ENCODE peak calls at places on chromosomes 6 and 20, in five cellular contexts. K, F, P, O and H are unnamed samples.

GRCh38 chr20:57399587-57400261 is 8.5 kb downstream of the RBM38 start:
- DNase-seq in F (no peak), P (no peak), K (no peak), O (peak; percentile 37), H (no peak)

GRCh38 chr20:60361761-60362410 is 403.7 kb downstream of the CDH26 start:
- DNase-seq in O (no peak), K (no peak), P (no peak), F (no peak), H (no peak)

GRCh38 chr20:10398834-10399369 is 35.1 kb downstream of the MKKS start:
- DNase-seq in O (no peak), P (no peak), K (no peak), F (no peak), H (no peak)

GRCh38 chr20:54228841-54229240 is 21.0 kb downstream of the PFDN4 start:
- DNase-seq in F (no peak), K (no peak), O (no peak), P (no peak), H (peak; percentile 82)

GRCh38 chr6:5562277-5562676 is 301.0 kb downstream of the FARS2 start:
- DNase-seq in K (no peak), O (no peak), F (no peak), P (no peak), H (no peak)

GRCh38 chr6:107235007-107235406 is 119.7 kb upstream of the BEND3 start:
- DNase-seq in O (no peak), F (no peak), K (no peak), P (peak; percentile 11), H (no peak)

GRCh38 chr6:76003115-76003514 is 69.3 kb downstream of the IMPG1 start:
- DNase-seq in K (no peak), P (no peak), F (no peak), O (no peak), H (no peak)

GRCh38 chr20:15555913-15556312 is 1017.3 kb downstream of the KIF16B start:
- DNase-seq in O (no peak), P (no peak), F (no peak), K (peak; percentile 8), H (peak; percentile 81)

GRCh38 chr20:14288341-14289330 is 48.8 kb downstream of the FLRT3 start:
- DNase-seq in P (no peak), K (no peak), F (no peak), O (no peak), H (peak; percentile 24)

GRCh38 chr6:104702126-104702841 is 157.4 kb downstream of the HACE1 start:
- DNase-seq in P (no peak), F (no peak), K (no peak), O (no peak), H (no peak)

GRCh38 chr20:50305636-50306477 is 115.2 kb downstream of the CEBPB start:
- DNase-seq in P (peak; percentile 80), O (peak; percentile 37), K (peak; percentile 64), F (no peak), H (peak; percentile 36)

GRCh38 chr20:53875452-53875851 is 194.9 kb downstream of the BCAS1 start:
- DNase-seq in O (no peak), P (no peak), K (no peak), F (no peak), H (no peak)

GRCh38 chr6:135962731-135963130 is 111.2 kb downstream of the PDE7B start:
- DNase-seq in P (no peak), F (no peak), O (no peak), K (no peak), H (peak; percentile 16)

GRCh38 chr20:53104889-53105288 is 132.7 kb downstream of the TSHZ2 start:
- DNase-seq in F (no peak), O (no peak), P (no peak), K (no peak), H (no peak)

GRCh38 chr20:47668313-47669156 is 116.7 kb downstream of the SULF2 start:
- DNase-seq in O (no peak), P (peak; percentile 70), F (no peak), K (no peak), H (no peak)

GRCh38 chr6:157096522-157096921 is 226.8 kb downstream of the TMEM242 start:
- DNase-seq in O (peak; percentile 50), F (no peak), K (no peak), P (peak; percentile 15), H (no peak)

GRCh38 chr6:52325695-52326471 is 36.1 kb upstream of the PAQR8 start:
- DNase-seq in O (no peak), F (peak; percentile 57), P (peak; percentile 91), K (no peak), H (no peak)
- H3K4me3 ChIP-seq in O (no peak overlapping the region), F (no peak overlapping the region), P (no peak overlapping the region), K (no peak overlapping the region), H (no peak overlapping the region)

DNA sequence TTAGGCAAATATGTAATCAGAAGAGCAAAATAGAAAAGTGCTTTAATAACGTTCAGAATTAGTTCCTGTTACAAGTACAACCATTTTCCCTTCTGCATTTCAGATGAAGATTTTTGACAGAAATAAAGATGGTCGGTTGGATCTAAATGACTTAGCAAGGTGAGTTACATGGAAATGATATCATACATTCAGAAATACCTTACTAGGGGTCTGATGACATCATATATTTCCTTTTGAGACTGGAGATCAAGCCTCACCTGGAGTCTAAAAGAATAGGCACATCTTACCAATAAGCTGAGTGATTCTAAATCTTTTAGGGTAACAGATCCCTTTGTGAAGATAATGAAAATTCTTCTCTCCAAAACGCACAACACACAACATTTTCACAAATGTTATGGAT is 29.8 kb downstream of the SCGN start:
- DNase-seq in O (no peak), F (no peak), K (no peak), P (no peak), H (no peak)
- H3K27me3 ChIP-seq in O (no peaks in the 10 kb centered on the region), F (no peaks in the 10 kb centered on the region), K (no peaks in the 10 kb centered on the region), P (no peaks in the 10 kb centered on the region), H (peaks cover 12% of the 10 kb centered on the region)

DNA sequence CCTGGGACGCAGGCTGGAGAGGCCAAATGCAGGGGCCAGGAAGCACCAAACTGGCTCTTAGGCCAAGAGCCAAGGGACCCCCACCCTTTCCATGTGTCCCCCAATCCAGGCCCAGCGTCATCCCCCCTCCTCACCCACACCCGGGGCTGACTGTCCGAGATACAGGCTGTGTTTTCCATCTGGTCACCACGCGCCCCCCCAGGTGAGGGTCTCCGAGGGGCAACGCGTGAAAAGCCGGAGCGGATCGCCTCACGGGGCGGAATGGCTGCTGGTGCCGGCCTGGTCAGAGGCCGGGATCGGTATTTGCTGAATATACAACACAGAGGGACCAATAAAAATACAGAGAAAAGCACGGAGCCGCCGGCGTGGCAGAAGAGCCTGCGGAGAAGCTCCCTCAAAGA is 5.2 kb upstream of the ABHD16B start:
- DNase-seq in K (no peak), F (no peak), P (no peak), O (no peak), H (no peak)
- H3K4me3 ChIP-seq in K (no peak overlapping the region), F (no peak overlapping the region), P (no peak overlapping the region), O (no peak overlapping the region), H (no peak overlapping the region)

GRCh38 chr6:149286905-149287304 is 30.6 kb upstream of the TAB2 start:
- DNase-seq in O (no peak), K (no peak), P (no peak), F (no peak), H (no peak)
- H3K27me3 ChIP-seq in O (no peaks in the 10 kb centered on the region), K (no peaks in the 10 kb centered on the region), P (no peaks in the 10 kb centered on the region), F (no peaks in the 10 kb centered on the region), H (peaks cover 4% of the 10 kb centered on the region)